ENCODE peak calls at places on chromosomes 2 and 18, in five cellular contexts. One of them, this sample, is unnamed.

GRCh38 chr18:80201739-80202138 is 45.6 kb downstream of the PARD6G start:
- DNase-seq in fibroblast of mammary gland: no peak
- DNase-seq in left ventricle myocardium inferior: no peak
- DNase-seq in Peyer's patch: no peak
- DNase-seq in cardiac fibroblast: no peak
- DNase-seq in this sample: no peak

GRCh38 chr2:176158306-176158643 is 1.2 kb downstream of the HOXD3 start:
- DNase-seq in cardiac fibroblast: no peak
- DNase-seq in left ventricle myocardium inferior: no peak
- DNase-seq in Peyer's patch: no peak
- DNase-seq in fibroblast of mammary gland: no peak
- DNase-seq in this sample: no peak

GRCh38 chr18:26091047-26091630 is 726 bp upstream of the SS18 start:
- DNase-seq in Peyer's patch: no peak
- DNase-seq in cardiac fibroblast: no peak
- DNase-seq in fibroblast of mammary gland: peak; percentile 73
- DNase-seq in left ventricle myocardium inferior: peak; percentile 64
- DNase-seq in this sample: no peak

GRCh38 chr18:51278045-51278649 is 80.7 kb upstream of the MEX3C start:
- DNase-seq in cardiac fibroblast: peak; percentile 37
- DNase-seq in fibroblast of mammary gland: peak; percentile 27
- DNase-seq in left ventricle myocardium inferior: no peak
- DNase-seq in Peyer's patch: no peak
- DNase-seq in this sample: no peak

GRCh38 chr2:46492301-46492700 is 12.9 kb downstream of the TMEM247 start:
- DNase-seq in cardiac fibroblast: no peak
- DNase-seq in fibroblast of mammary gland: no peak
- DNase-seq in Peyer's patch: no peak
- DNase-seq in left ventricle myocardium inferior: no peak
- DNase-seq in this sample: no peak

GRCh38 chr2:164722604-164723338 is 101.5 kb upstream of the GRB14 start:
- DNase-seq in Peyer's patch: no peak
- DNase-seq in left ventricle myocardium inferior: no peak
- DNase-seq in fibroblast of mammary gland: peak; percentile 6
- DNase-seq in cardiac fibroblast: peak; percentile 44
- DNase-seq in this sample: no peak

GRCh38 chr2:85162746-85163301 is 29.6 kb downstream of the TCF7L1 start:
- DNase-seq in Peyer's patch: peak; percentile 5
- DNase-seq in left ventricle myocardium inferior: no peak
- DNase-seq in cardiac fibroblast: peak; percentile 67
- DNase-seq in fibroblast of mammary gland: peak; percentile 88
- DNase-seq in this sample: peak; percentile 46

GRCh38 chr2:85120363-85120762 is 12.8 kb upstream of the TCF7L1 start:
- DNase-seq in fibroblast of mammary gland: no peak
- DNase-seq in left ventricle myocardium inferior: no peak
- DNase-seq in cardiac fibroblast: no peak
- DNase-seq in Peyer's patch: no peak
- DNase-seq in this sample: no peak

GRCh38 chr2:134669731-134670669 is 48.8 kb downstream of the TMEM163 start:
- DNase-seq in left ventricle myocardium inferior: no peak
- DNase-seq in fibroblast of mammary gland: no peak
- DNase-seq in Peyer's patch: no peak
- DNase-seq in cardiac fibroblast: no peak
- DNase-seq in this sample: no peak

GRCh38 chr2:32231959-32232358 is 32.7 kb downstream of the NLRC4 start:
- DNase-seq in fibroblast of mammary gland: no peak
- DNase-seq in cardiac fibroblast: no peak
- DNase-seq in Peyer's patch: no peak
- DNase-seq in left ventricle myocardium inferior: no peak
- DNase-seq in this sample: no peak

GRCh38 chr2:9071032-9071431 is 67.5 kb upstream of the MBOAT2 start:
- DNase-seq in Peyer's patch: peak; percentile 56
- DNase-seq in left ventricle myocardium inferior: no peak
- DNase-seq in cardiac fibroblast: peak; percentile 93
- DNase-seq in fibroblast of mammary gland: peak; percentile 83
- DNase-seq in this sample: peak; percentile 23

GRCh38 chr2:241315879-241316700 is at the start of gene SEPTIN2:
- DNase-seq in Peyer's patch: no peak
- DNase-seq in fibroblast of mammary gland: peak; percentile 41
- DNase-seq in left ventricle myocardium inferior: peak; percentile 80
- DNase-seq in cardiac fibroblast: peak; percentile 70
- DNase-seq in this sample: peak; percentile 53

GRCh38 chr2:239250216-239251071 is 150.4 kb downstream of the HDAC4 start:
- DNase-seq in left ventricle myocardium inferior: no peak
- DNase-seq in cardiac fibroblast: no peak
- DNase-seq in Peyer's patch: no peak
- DNase-seq in fibroblast of mammary gland: no peak
- DNase-seq in this sample: no peak

GRCh38 chr2:226733927-226734564 is 65.6 kb downstream of the IRS1 start:
- DNase-seq in cardiac fibroblast: peak; percentile 45
- DNase-seq in Peyer's patch: no peak
- DNase-seq in left ventricle myocardium inferior: no peak
- DNase-seq in fibroblast of mammary gland: no peak
- DNase-seq in this sample: no peak

GRCh38 chr2:99072556-99072955 is 69.0 kb upstream of the C2orf15 start:
- DNase-seq in fibroblast of mammary gland: no peak
- DNase-seq in cardiac fibroblast: no peak
- DNase-seq in Peyer's patch: no peak
- DNase-seq in left ventricle myocardium inferior: no peak
- DNase-seq in this sample: no peak

GRCh38 chr18:49756671-49757362 is 56.5 kb downstream of the ACAA2 start:
- DNase-seq in fibroblast of mammary gland: no peak
- DNase-seq in Peyer's patch: no peak
- DNase-seq in cardiac fibroblast: no peak
- DNase-seq in left ventricle myocardium inferior: no peak
- DNase-seq in this sample: no peak

GRCh38 chr2:65079017-65079416 is 22.8 kb downstream of the CEP68 start:
- DNase-seq in fibroblast of mammary gland: no peak
- DNase-seq in cardiac fibroblast: no peak
- DNase-seq in left ventricle myocardium inferior: no peak
- DNase-seq in Peyer's patch: no peak
- DNase-seq in this sample: no peak

GRCh38 chr2:190849774-190850173 is 30.8 kb upstream of the GLS start:
- DNase-seq in Peyer's patch: no peak
- DNase-seq in left ventricle myocardium inferior: peak; percentile 27
- DNase-seq in cardiac fibroblast: peak; percentile 89
- DNase-seq in fibroblast of mammary gland: peak; percentile 91
- DNase-seq in this sample: peak; percentile 87

GRCh38 chr2:48415765-48416515 is 114.0 kb upstream of the STON1 start:
- DNase-seq in left ventricle myocardium inferior: no peak
- DNase-seq in cardiac fibroblast: peak; percentile 8
- DNase-seq in Peyer's patch: no peak
- DNase-seq in fibroblast of mammary gland: no peak
- DNase-seq in this sample: no peak

GRCh38 chr2:158936978-158937377 is 31.5 kb upstream of the TANC1 start:
- DNase-seq in Peyer's patch: no peak
- DNase-seq in fibroblast of mammary gland: peak; percentile 96
- DNase-seq in cardiac fibroblast: peak; percentile 94
- DNase-seq in left ventricle myocardium inferior: no peak
- DNase-seq in this sample: peak; percentile 87

GRCh38 chr2:8754056-8754790 is 72.4 kb downstream of the ID2 start:
- DNase-seq in fibroblast of mammary gland: peak; percentile 28
- DNase-seq in cardiac fibroblast: peak; percentile 12
- DNase-seq in left ventricle myocardium inferior: no peak
- DNase-seq in Peyer's patch: no peak
- DNase-seq in this sample: peak; percentile 50

GRCh38 chr2:106094101-106094860 is 99.8 kb downstream of the UXS1 start:
- DNase-seq in Peyer's patch: no peak
- DNase-seq in fibroblast of mammary gland: no peak
- DNase-seq in left ventricle myocardium inferior: no peak
- DNase-seq in cardiac fibroblast: no peak
- DNase-seq in this sample: no peak

GRCh38 chr2:71671203-71671602 is 217.8 kb downstream of the DYSF start:
- DNase-seq in cardiac fibroblast: no peak
- DNase-seq in Peyer's patch: no peak
- DNase-seq in left ventricle myocardium inferior: no peak
- DNase-seq in fibroblast of mammary gland: no peak
- DNase-seq in this sample: no peak

GRCh38 chr2:181458881-181459280 is 1.7 kb downstream of the ITGA4 start:
- DNase-seq in cardiac fibroblast: no peak
- DNase-seq in fibroblast of mammary gland: no peak
- DNase-seq in Peyer's patch: no peak
- DNase-seq in left ventricle myocardium inferior: no peak
- DNase-seq in this sample: no peak

GRCh38 chr2:181457741-181458425 is 697 bp downstream of the ITGA4 start:
- DNase-seq in Peyer's patch: peak; percentile 56
- DNase-seq in cardiac fibroblast: peak; percentile 65
- DNase-seq in fibroblast of mammary gland: peak; percentile 56
- DNase-seq in left ventricle myocardium inferior: peak; percentile 22
- DNase-seq in this sample: peak; percentile 41

GRCh38 chr2:181456660-181457120 is 496 bp upstream of the ITGA4 start:
- DNase-seq in cardiac fibroblast: peak; percentile 39
- DNase-seq in Peyer's patch: peak; percentile 53
- DNase-seq in fibroblast of mammary gland: peak; percentile 33
- DNase-seq in left ventricle myocardium inferior: peak; percentile 36
- DNase-seq in this sample: peak; percentile 21

GRCh38 chr2:181454990-181455520 is 2.1 kb upstream of the ITGA4 start:
- DNase-seq in Peyer's patch: no peak
- DNase-seq in left ventricle myocardium inferior: no peak
- DNase-seq in fibroblast of mammary gland: no peak
- DNase-seq in cardiac fibroblast: no peak
- DNase-seq in this sample: no peak

DNA sequence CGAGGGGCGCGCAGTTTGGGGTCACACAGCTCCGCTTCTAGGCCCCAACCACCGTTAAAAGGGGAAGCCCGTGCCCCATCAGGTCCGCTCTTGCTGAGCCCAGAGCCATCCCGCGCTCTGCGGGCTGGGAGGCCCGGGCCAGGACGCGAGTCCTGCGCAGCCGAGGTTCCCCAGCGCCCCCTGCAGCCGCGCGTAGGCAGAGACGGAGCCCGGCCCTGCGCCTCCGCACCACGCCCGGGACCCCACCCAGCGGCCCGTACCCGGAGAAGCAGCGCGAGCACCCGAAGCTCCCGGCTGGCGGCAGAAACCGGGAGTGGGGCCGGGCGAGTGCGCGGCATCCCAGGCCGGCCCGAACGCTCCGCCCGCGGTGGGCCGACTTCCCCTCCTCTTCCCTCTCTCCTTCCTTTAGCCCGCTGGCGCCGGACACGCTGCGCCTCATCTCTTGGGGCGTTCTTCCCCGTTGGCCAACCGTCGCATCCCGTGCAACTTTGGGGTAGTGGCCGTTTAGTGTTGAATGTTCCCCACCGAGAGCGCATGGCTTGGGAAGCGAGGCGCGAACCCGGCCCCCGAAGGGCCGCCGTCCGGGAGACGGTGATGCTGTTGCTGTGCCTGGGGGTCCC is at the start of gene ITGA4:
- DNase-seq in left ventricle myocardium inferior: peak; percentile 71
- DNase-seq in cardiac fibroblast: peak; percentile 79
- DNase-seq in fibroblast of mammary gland: peak; percentile 70
- DNase-seq in Peyer's patch: peak; percentile 71
- DNase-seq in this sample: peak; percentile 78
- H3K4me3 ChIP-seq in left ventricle myocardium inferior: peak within 1 kb of the TSS; percentile 66
- H3K4me3 ChIP-seq in cardiac fibroblast: peak within 1 kb of the TSS; percentile 87
- H3K4me3 ChIP-seq in fibroblast of mammary gland: peak within 1 kb of the TSS; percentile 77
- H3K4me3 ChIP-seq in Peyer's patch: peak within 1 kb of the TSS; percentile 62
- H3K4me3 ChIP-seq in this sample: peak within 1 kb of the TSS; percentile 76

DNA sequence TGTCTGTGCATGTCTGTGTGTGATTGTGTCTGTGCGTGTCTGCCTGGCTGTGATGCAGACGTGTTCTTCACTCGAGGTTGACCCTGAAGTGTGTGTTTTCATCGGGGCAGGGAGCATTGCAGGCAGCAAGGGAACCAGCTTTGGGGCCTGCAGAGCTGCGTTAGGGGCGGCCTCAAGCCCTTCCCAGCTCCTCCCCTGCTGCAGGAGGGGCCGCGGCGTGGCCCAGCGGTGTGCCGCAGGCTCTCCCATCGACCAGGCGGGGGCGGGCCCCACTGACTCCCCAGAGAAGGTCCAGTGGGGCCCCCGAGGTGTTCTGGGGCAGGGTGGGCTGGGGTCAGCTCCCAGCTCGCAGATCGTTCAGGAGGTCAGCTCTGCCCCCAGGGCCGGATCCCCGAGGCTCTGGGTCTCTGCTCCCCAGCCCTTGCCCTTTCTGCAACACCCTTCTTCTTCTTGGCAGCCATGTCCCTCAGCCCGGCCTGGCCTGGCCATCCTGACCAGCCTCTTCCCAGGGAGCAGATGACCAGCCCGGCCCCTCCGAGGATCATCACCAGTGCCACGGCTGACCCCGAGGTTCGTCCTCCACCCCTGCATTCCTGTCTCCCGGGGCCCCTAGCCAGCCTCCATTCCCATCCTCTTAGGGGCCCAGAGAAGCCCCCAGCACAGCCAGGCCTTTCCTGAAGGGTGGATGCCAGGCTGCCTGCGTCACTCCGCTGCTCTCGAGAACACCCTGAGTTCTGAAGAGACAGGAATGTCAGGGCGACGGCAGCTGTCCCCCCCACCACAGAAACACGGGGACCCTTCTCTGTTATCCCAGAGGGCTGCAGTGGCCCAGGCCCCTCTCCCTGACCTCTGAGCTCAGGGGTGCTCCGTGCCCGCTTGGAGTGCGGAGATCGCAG is 11.1 kb upstream of the KLHL30 start:
- DNase-seq in fibroblast of mammary gland: peak; percentile 74
- DNase-seq in Peyer's patch: peak; percentile 56
- DNase-seq in cardiac fibroblast: peak; percentile 49
- DNase-seq in left ventricle myocardium inferior: no peak
- DNase-seq in this sample: peak; percentile 31
- TF ChIP-seq CTCF in fibroblast of mammary gland: no peak
- TF ChIP-seq CTCF in Peyer's patch: no peak
- TF ChIP-seq CTCF in cardiac fibroblast: no peak
- TF ChIP-seq CTCF in left ventricle myocardium inferior: no peak
- TF ChIP-seq CTCF in this sample: peak; percentile 1

GRCh38 chr2:76154981-76155380 is 444.3 kb upstream of the GCFC2 start:
- DNase-seq in left ventricle myocardium inferior: no peak
- DNase-seq in Peyer's patch: no peak
- DNase-seq in cardiac fibroblast: no peak
- DNase-seq in fibroblast of mammary gland: no peak
- DNase-seq in this sample: no peak

GRCh38 chr2:76160683-76161082 is 450.0 kb upstream of the GCFC2 start:
- DNase-seq in fibroblast of mammary gland: no peak
- DNase-seq in left ventricle myocardium inferior: no peak
- DNase-seq in Peyer's patch: no peak
- DNase-seq in cardiac fibroblast: no peak
- DNase-seq in this sample: no peak

GRCh38 chr2:76157531-76157930 is 446.8 kb upstream of the GCFC2 start:
- DNase-seq in Peyer's patch: no peak
- DNase-seq in left ventricle myocardium inferior: no peak
- DNase-seq in fibroblast of mammary gland: no peak
- DNase-seq in cardiac fibroblast: no peak
- DNase-seq in this sample: no peak
- H3K4me3 ChIP-seq in Peyer's patch: no peak overlapping the region
- H3K4me3 ChIP-seq in left ventricle myocardium inferior: no peak overlapping the region
- H3K4me3 ChIP-seq in fibroblast of mammary gland: no peak overlapping the region
- H3K4me3 ChIP-seq in cardiac fibroblast: no peak overlapping the region
- H3K4me3 ChIP-seq in this sample: no peak overlapping the region

DNA sequence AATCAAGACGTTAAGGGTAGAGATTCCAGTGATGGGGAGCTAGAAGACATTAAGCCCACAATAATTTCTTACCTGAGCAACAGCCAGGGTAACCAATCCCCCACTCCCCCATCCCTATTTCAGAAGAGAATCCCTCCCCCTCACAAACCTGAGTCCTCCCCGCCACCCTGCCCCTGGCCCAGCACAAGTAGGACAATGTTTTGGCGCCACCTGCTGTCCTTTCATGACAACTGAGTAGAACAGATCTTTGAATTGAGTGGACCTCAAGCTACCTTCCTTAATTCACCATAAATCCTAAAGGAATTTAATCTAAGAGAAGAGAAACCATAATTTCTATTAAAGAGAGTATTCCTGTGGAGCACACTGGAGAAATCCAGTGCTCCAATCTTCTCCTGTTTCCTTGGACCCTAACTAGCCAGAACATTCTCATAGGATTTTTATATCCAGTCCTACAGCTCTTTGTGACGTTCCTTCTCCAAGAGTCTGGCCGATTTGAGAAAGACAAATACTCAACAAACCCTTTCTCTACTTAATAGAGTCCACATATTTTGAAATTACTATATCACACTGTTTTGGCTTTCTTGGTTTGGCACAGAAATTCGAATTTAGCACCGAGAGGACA is 41.1 kb downstream of the NHEJ1 start:
- DNase-seq in left ventricle myocardium inferior: peak; percentile 43
- DNase-seq in fibroblast of mammary gland: peak; percentile 67
- DNase-seq in cardiac fibroblast: peak; percentile 68
- DNase-seq in Peyer's patch: peak; percentile 68
- DNase-seq in this sample: peak; percentile 37
- TF ChIP-seq CTCF in left ventricle myocardium inferior: peak; percentile 80
- TF ChIP-seq CTCF in fibroblast of mammary gland: peak; percentile 70
- TF ChIP-seq CTCF in cardiac fibroblast: peak; percentile 64
- TF ChIP-seq CTCF in Peyer's patch: peak; percentile 47
- TF ChIP-seq CTCF in this sample: peak; percentile 79

This sample was measured in AG10803.